ENCODE peak calls at places on chromosome 21, in eight cellular contexts. One of them, this sample, is unnamed.

GRCh38 chr21:32693581-32693980 is 34.2 kb downstream of the SYNJ1 start:
- DNase-seq in right cardiac atrium: no peak
- DNase-seq in EL: no peak
- DNase-seq in GM10248: no peak
- DNase-seq in glutamatergic neuron: no peak
- DNase-seq in Right ventricle myocardium superior: no peak
- DNase-seq in glomerular endothelial cell: no peak
- DNase-seq in SW480: no peak
- DNase-seq in this sample: no peak

GRCh38 chr21:44324106-44324853 is 14.9 kb downstream of the CFAP410 start:
- DNase-seq in right cardiac atrium: no peak
- DNase-seq in EL: no peak
- DNase-seq in GM10248: no peak
- DNase-seq in glutamatergic neuron: no peak
- DNase-seq in Right ventricle myocardium superior: no peak
- DNase-seq in glomerular endothelial cell: no peak
- DNase-seq in SW480: no peak
- DNase-seq in this sample: no peak

GRCh38 chr21:35460441-35460840 is 411.3 kb upstream of the RUNX1 start:
- DNase-seq in right cardiac atrium: no peak
- DNase-seq in EL: no peak
- DNase-seq in GM10248: no peak
- DNase-seq in glutamatergic neuron: no peak
- DNase-seq in Right ventricle myocardium superior: no peak
- DNase-seq in glomerular endothelial cell: no peak
- DNase-seq in SW480: no peak
- DNase-seq in this sample: no peak

GRCh38 chr21:38999148-38999547 is 184.1 kb downstream of the PSMG1 start:
- DNase-seq in right cardiac atrium: no peak
- DNase-seq in EL: no peak
- DNase-seq in GM10248: no peak
- DNase-seq in glutamatergic neuron: no peak
- DNase-seq in Right ventricle myocardium superior: no peak
- DNase-seq in glomerular endothelial cell: no peak
- DNase-seq in SW480: no peak
- DNase-seq in this sample: no peak

GRCh38 chr21:44436111-44436611 is 19.1 kb upstream of the LRRC3 start:
- DNase-seq in right cardiac atrium: no peak
- DNase-seq in EL: no peak
- DNase-seq in GM10248: no peak
- DNase-seq in glutamatergic neuron: no peak
- DNase-seq in Right ventricle myocardium superior: peak
- DNase-seq in glomerular endothelial cell: no peak
- DNase-seq in SW480: no peak
- DNase-seq in this sample: no peak

GRCh38 chr21:39612233-39613028 is at the start of gene B3GALT5:
- DNase-seq in right cardiac atrium: no peak
- DNase-seq in EL: peak
- DNase-seq in GM10248: no peak
- DNase-seq in glutamatergic neuron: peak
- DNase-seq in Right ventricle myocardium superior: no peak
- DNase-seq in glomerular endothelial cell: no peak
- DNase-seq in SW480: peak
- DNase-seq in this sample: no peak

GRCh38 chr21:14734191-14734590 is 188.1 kb upstream of the SAMSN1 start:
- DNase-seq in right cardiac atrium: no peak
- DNase-seq in EL: no peak
- DNase-seq in GM10248: no peak
- DNase-seq in glutamatergic neuron: no peak
- DNase-seq in Right ventricle myocardium superior: no peak
- DNase-seq in glomerular endothelial cell: no peak
- DNase-seq in SW480: no peak
- DNase-seq in this sample: no peak

GRCh38 chr21:38295997-38296764 is 39.4 kb downstream of the KCNJ15 start:
- DNase-seq in right cardiac atrium: no peak
- DNase-seq in EL: peak
- DNase-seq in GM10248: no peak
- DNase-seq in glutamatergic neuron: no peak
- DNase-seq in Right ventricle myocardium superior: no peak
- DNase-seq in glomerular endothelial cell: no peak
- DNase-seq in SW480: no peak
- DNase-seq in this sample: peak

GRCh38 chr21:16377120-16377658 is 647.4 kb downstream of the USP25 start:
- DNase-seq in right cardiac atrium: no peak
- DNase-seq in EL: no peak
- DNase-seq in GM10248: no peak
- DNase-seq in glutamatergic neuron: no peak
- DNase-seq in Right ventricle myocardium superior: no peak
- DNase-seq in glomerular endothelial cell: no peak
- DNase-seq in SW480: no peak
- DNase-seq in this sample: no peak

GRCh38 chr21:38654580-38654979 is 151.1 kb upstream of the ETS2 start:
- DNase-seq in right cardiac atrium: no peak
- DNase-seq in EL: no peak
- DNase-seq in GM10248: no peak
- DNase-seq in glutamatergic neuron: no peak
- DNase-seq in Right ventricle myocardium superior: no peak
- DNase-seq in glomerular endothelial cell: no peak
- DNase-seq in SW480: no peak
- DNase-seq in this sample: no peak

GRCh38 chr21:36773111-36773510 is 74.2 kb downstream of the SIM2 start:
- DNase-seq in right cardiac atrium: peak
- DNase-seq in EL: peak
- DNase-seq in GM10248: no peak
- DNase-seq in glutamatergic neuron: no peak
- DNase-seq in Right ventricle myocardium superior: peak
- DNase-seq in glomerular endothelial cell: no peak
- DNase-seq in SW480: no peak
- DNase-seq in this sample: no peak

GRCh38 chr21:39314155-39315027 is 959 bp upstream of the BRWD1 start:
- DNase-seq in right cardiac atrium: peak
- DNase-seq in EL: peak
- DNase-seq in GM10248: peak
- DNase-seq in glutamatergic neuron: no peak
- DNase-seq in Right ventricle myocardium superior: peak
- DNase-seq in glomerular endothelial cell: peak
- DNase-seq in SW480: peak
- DNase-seq in this sample: peak

GRCh38 chr21:42219606-42220137 is 732 bp downstream of the ABCG1 start:
- DNase-seq in right cardiac atrium: no peak
- DNase-seq in EL: no peak
- DNase-seq in GM10248: peak
- DNase-seq in glutamatergic neuron: peak
- DNase-seq in Right ventricle myocardium superior: no peak
- DNase-seq in glomerular endothelial cell: no peak
- DNase-seq in SW480: no peak
- DNase-seq in this sample: peak

GRCh38 chr21:36686955-36687354 is 12.0 kb upstream of the SIM2 start:
- DNase-seq in right cardiac atrium: no peak
- DNase-seq in EL: no peak
- DNase-seq in GM10248: no peak
- DNase-seq in glutamatergic neuron: no peak
- DNase-seq in Right ventricle myocardium superior: no peak
- DNase-seq in glomerular endothelial cell: no peak
- DNase-seq in SW480: no peak
- DNase-seq in this sample: no peak

GRCh38 chr21:46069719-46070279 is 28.1 kb upstream of the COL6A2 start:
- DNase-seq in right cardiac atrium: no peak
- DNase-seq in EL: no peak
- DNase-seq in GM10248: no peak
- DNase-seq in glutamatergic neuron: no peak
- DNase-seq in Right ventricle myocardium superior: no peak
- DNase-seq in glomerular endothelial cell: no peak
- DNase-seq in SW480: no peak
- DNase-seq in this sample: no peak

GRCh38 chr21:33231526-33231925 is 1.8 kb downstream of the IFNAR2 start:
- DNase-seq in right cardiac atrium: no peak
- DNase-seq in EL: no peak
- DNase-seq in GM10248: no peak
- DNase-seq in glutamatergic neuron: no peak
- DNase-seq in Right ventricle myocardium superior: no peak
- DNase-seq in glomerular endothelial cell: no peak
- DNase-seq in SW480: no peak
- DNase-seq in this sample: no peak

GRCh38 chr21:34886554-34887385 is 162.3 kb downstream of the RUNX1 start:
- DNase-seq in right cardiac atrium: peak
- DNase-seq in EL: no peak
- DNase-seq in GM10248: no peak
- DNase-seq in glutamatergic neuron: peak
- DNase-seq in Right ventricle myocardium superior: peak
- DNase-seq in glomerular endothelial cell: no peak
- DNase-seq in SW480: peak
- DNase-seq in this sample: peak

GRCh38 chr21:26966978-26967913 is at the start of gene ADAMTS5:
- DNase-seq in right cardiac atrium: peak
- DNase-seq in EL: peak
- DNase-seq in GM10248: peak
- DNase-seq in glutamatergic neuron: peak
- DNase-seq in Right ventricle myocardium superior: peak
- DNase-seq in glomerular endothelial cell: no peak
- DNase-seq in SW480: no peak
- DNase-seq in this sample: no peak

GRCh38 chr21:46080171-46081021 is 17.5 kb upstream of the COL6A2 start:
- DNase-seq in right cardiac atrium: peak
- DNase-seq in EL: no peak
- DNase-seq in GM10248: no peak
- DNase-seq in glutamatergic neuron: no peak
- DNase-seq in Right ventricle myocardium superior: peak
- DNase-seq in glomerular endothelial cell: no peak
- DNase-seq in SW480: no peak
- DNase-seq in this sample: no peak

GRCh38 chr21:43203523-43204080 is 34.8 kb downstream of the CRYAA start:
- DNase-seq in right cardiac atrium: no peak
- DNase-seq in EL: no peak
- DNase-seq in GM10248: no peak
- DNase-seq in glutamatergic neuron: no peak
- DNase-seq in Right ventricle myocardium superior: peak
- DNase-seq in glomerular endothelial cell: no peak
- DNase-seq in SW480: no peak
- DNase-seq in this sample: no peak

GRCh38 chr21:44758141-44758561 is 43.5 kb downstream of the UBE2G2 start:
- DNase-seq in right cardiac atrium: no peak
- DNase-seq in EL: no peak
- DNase-seq in GM10248: no peak
- DNase-seq in glutamatergic neuron: no peak
- DNase-seq in Right ventricle myocardium superior: no peak
- DNase-seq in glomerular endothelial cell: no peak
- DNase-seq in SW480: no peak
- DNase-seq in this sample: no peak

GRCh38 chr21:28393279-28393678 is 599.4 kb downstream of the LTN1 start:
- DNase-seq in right cardiac atrium: no peak
- DNase-seq in EL: no peak
- DNase-seq in GM10248: no peak
- DNase-seq in glutamatergic neuron: no peak
- DNase-seq in Right ventricle myocardium superior: no peak
- DNase-seq in glomerular endothelial cell: no peak
- DNase-seq in SW480: peak
- DNase-seq in this sample: peak

GRCh38 chr21:33775100-33775828 is 133.0 kb downstream of the ITSN1 start:
- DNase-seq in right cardiac atrium: no peak
- DNase-seq in EL: no peak
- DNase-seq in GM10248: no peak
- DNase-seq in glutamatergic neuron: no peak
- DNase-seq in Right ventricle myocardium superior: no peak
- DNase-seq in glomerular endothelial cell: no peak
- DNase-seq in SW480: no peak
- DNase-seq in this sample: no peak